ENCODE peak calls at places on chromosomes 13 and 19, in five cellular contexts. T is HFF-Myc, Y is A549, A is endothelial cell, H is fibroblast of mammary gland. O is an unnamed sample.

GRCh38 chr19:43697295-43697694 is 18.6 kb upstream of the IRGC start:
- DNase-seq in Y (no peak), T (no peak), H (no peak), A (no peak), O (no peak)

GRCh38 chr13:32622827-32623226 is 36.6 kb downstream of the PDS5B start:
- DNase-seq in T (no peak), A (no peak), Y (peak), H (no peak), O (no peak)

GRCh38 chr19:54440641-54441040 is 8.4 kb upstream of the LENG8 start:
- DNase-seq in H (no peak), Y (no peak), T (no peak), A (no peak), O (no peak)

GRCh38 chr19:5392476-5392875 is 51.9 kb upstream of the PTPRS start:
- DNase-seq in H (no peak), A (no peak), T (no peak), Y (no peak), O (no peak)

GRCh38 chr19:16349551-16350171 is 25.0 kb downstream of the KLF2 start:
- DNase-seq in A (no peak), Y (no peak), H (no peak), T (no peak), O (no peak)

GRCh38 chr19:11342429-11342828 is 3.0 kb upstream of the RAB3D start:
- DNase-seq in T (no peak), H (no peak), A (no peak), Y (no peak), O (no peak)

GRCh38 chr13:30033681-30034447 is 183.4 kb upstream of the UBL3 start:
- DNase-seq in Y (peak), T (peak), A (no peak), H (peak), O (no peak)

GRCh38 chr13:98039261-98039660 is 85.8 kb downstream of the IPO5 start:
- DNase-seq in A (no peak), T (no peak), Y (no peak), H (no peak), O (no peak)

GRCh38 chr19:9881720-9882119 is 46.6 kb downstream of the PIN1 start:
- DNase-seq in A (no peak), T (no peak), Y (no peak), H (no peak), O (no peak)

GRCh38 chr19:48873476-48874308 is 1.5 kb downstream of the PPP1R15A start:
- DNase-seq in A (no peak), T (no peak), H (no peak), Y (peak), O (no peak)

GRCh38 chr13:43390101-43390500 is 366.7 kb downstream of the DNAJC15 start:
- DNase-seq in Y (no peak), H (peak), A (no peak), T (no peak), O (no peak)

GRCh38 chr13:97631158-97631557 is 197.2 kb downstream of the RAP2A start:
- DNase-seq in Y (no peak), A (no peak), T (no peak), H (no peak), O (no peak)

GRCh38 chr13:34867590-34867989 is 74.5 kb upstream of the NBEA start:
- DNase-seq in A (no peak), T (peak), Y (peak), H (peak), O (no peak)

GRCh38 chr13:99546878-99547277 is 45.6 kb downstream of the TM9SF2 start:
- DNase-seq in T (no peak), A (no peak), H (no peak), Y (no peak), O (no peak)

GRCh38 chr13:53141336-53141735 is 112.7 kb downstream of the OLFM4 start:
- DNase-seq in H (no peak), Y (no peak), A (no peak), T (no peak), O (no peak)

GRCh38 chr19:4088975-4089374 is 22.3 kb upstream of the ZBTB7A start:
- DNase-seq in T (no peak), H (no peak), A (no peak), Y (no peak), O (no peak)

GRCh38 chr13:45021250-45021649 is 31.9 kb downstream of the GPALPP1 start:
- DNase-seq in T (no peak), A (no peak), Y (no peak), H (no peak), O (no peak)

GRCh38 chr13:65744761-65745160 is 1485.4 kb downstream of the PCDH9 start:
- DNase-seq in T (peak), A (no peak), H (peak), Y (no peak), O (no peak)

DNA sequence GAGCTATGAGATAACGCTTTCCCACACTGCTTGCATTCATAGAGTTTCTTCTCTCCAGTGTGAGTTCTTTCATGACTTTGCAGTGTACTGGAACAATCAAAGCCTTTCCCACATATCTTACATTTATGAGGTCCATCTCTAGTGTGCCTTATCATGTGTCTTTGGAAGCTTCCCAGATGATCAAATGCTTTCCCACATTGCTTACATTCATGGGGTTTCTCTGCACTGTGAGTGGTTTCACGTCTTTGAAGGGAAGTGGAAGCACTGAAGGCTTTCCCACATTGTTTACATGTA is 14.9 kb upstream of the ZNF442 start:
- DNase-seq in T (no peak), H (no peak), A (no peak), Y (no peak), O (no peak)
- TF ChIP-seq CTCF in T (no peak), H (no peak), A (no peak), Y (no peak), O (no peak)

DNA sequence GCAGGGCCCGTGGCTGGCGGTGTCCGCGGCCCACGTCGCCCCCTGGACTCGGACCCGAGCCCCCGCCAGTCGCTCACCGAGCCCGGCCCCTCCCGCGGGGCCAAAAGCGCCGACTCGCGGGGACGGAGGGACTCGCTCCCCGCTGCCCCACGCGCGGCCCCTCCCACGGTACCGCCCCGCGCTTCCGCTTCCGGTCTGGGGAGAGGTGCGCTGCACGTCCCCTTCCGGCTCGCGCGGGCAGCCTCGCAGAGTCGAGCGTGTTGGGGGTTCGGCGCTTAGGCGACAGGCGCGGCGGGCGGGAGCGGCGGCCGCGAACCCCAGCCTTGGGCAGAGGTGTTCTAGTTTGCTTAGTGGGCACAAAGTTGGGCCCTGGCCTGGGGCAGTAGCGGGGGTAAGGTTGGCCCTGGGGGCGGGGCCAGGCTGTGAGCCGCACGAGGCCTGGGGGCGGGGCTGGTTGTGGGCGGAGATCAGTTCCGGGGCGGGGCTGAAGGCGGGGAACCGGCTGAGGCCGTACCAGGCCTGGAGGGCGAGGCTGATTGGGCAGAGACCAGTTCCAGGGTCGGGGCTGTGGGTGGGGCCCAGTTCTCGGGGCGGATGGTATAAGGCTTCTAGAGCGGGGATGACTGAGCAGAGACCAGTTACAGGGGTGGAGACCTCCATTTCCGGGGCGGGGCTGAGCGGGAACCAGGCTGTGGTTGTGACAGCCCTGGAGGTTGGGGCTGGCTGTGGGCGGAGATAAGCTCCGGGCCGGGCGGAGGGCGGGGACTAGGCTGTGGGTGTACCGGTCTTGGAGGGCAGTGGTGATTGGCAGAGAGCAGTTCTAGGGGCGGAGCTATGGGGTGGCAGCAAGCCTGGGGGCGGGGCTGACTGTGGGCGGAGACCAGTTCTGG is at the start of the genes MBD3L1 and ZNF558:
- DNase-seq in H (peak), T (peak), A (no peak), Y (peak), O (peak)
- TF ChIP-seq CTCF in H (no peak), T (peak), A (no peak), Y (peak), O (peak)

DNA sequence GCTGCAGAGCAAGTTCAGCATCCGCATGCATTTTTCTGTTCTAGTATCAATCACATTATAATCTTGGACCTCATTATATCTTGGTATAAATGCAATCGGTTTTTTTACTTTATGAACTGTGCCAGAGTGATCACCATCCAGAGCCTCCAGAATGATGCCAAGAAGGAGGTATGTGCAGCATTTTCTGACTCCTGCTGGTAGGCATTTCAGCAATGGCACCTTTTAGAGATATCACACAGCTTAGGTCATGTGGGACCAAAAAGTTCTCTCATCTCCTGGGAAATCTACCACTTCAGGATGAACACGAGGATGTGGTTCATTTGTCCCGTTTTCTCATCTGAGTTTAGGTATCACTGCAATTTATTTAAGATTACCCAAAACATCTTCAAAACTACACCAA is 220.4 kb downstream of the VWA8 start:
- DNase-seq in H (no peak), A (no peak), T (no peak), Y (no peak), O (no peak)
- TF ChIP-seq CTCF in H (no peak), A (no peak), T (no peak), Y (no peak), O (no peak)

GRCh38 chr13:48068036-48068435 is 26.9 kb downstream of the MED4 start:
- DNase-seq in A (no peak), T (no peak), H (no peak), Y (no peak), O (no peak)
- TF ChIP-seq CTCF in A (no peak), T (no peak), H (no peak), Y (no peak), O (peak)

GRCh38 chr13:50909605-50910482 is at the start of gene RNASEH2B:
- DNase-seq in T (no peak), A (peak), Y (peak), H (peak), O (peak)
- TF ChIP-seq CTCF in T (no peak), A (no peak), Y (no peak), H (no peak), O (no peak)

GRCh38 chr13:63455938-63456337 is 2040.3 kb upstream of the PCDH20 start:
- DNase-seq in Y (no peak), A (no peak), T (no peak), H (no peak), O (no peak)
- TF ChIP-seq CTCF in Y (no peak), A (peak), T (no peak), H (peak), O (peak)

GRCh38 chr13:109465151-109465550 is 321.2 kb downstream of the IRS2 start:
- DNase-seq in A (no peak), Y (peak), T (no peak), H (peak), O (no peak)
- TF ChIP-seq CTCF in A (no peak), Y (no peak), T (no peak), H (no peak), O (no peak)

GRCh38 chr19:19115954-19116353 is 22.3 kb downstream of the TMEM161A start:
- DNase-seq in H (peak), Y (peak), A (peak), T (no peak), O (no peak)

GRCh38 chr19:19111138-19111835 is 27.0 kb downstream of the TMEM161A start:
- DNase-seq in Y (no peak), A (no peak), T (no peak), H (no peak), O (no peak)

GRCh38 chr19:19111967-19112580 is 26.2 kb downstream of the TMEM161A start:
- DNase-seq in Y (no peak), H (no peak), T (no peak), A (no peak), O (no peak)

GRCh38 chr19:19110410-19111137 is 27.7 kb downstream of the TMEM161A start:
- DNase-seq in H (no peak), Y (peak), T (no peak), A (peak), O (no peak)

GRCh38 chr19:19113040-19113541 is 25.2 kb downstream of the TMEM161A start:
- DNase-seq in Y (peak), T (peak), A (no peak), H (peak), O (no peak)
- TF ChIP-seq CTCF in Y (no peak), T (no peak), A (no peak), H (no peak), O (no peak)